ENCODE peak calls at places on chromosomes 5 and 9, in ten cellular contexts. One of them, this sample, is unnamed. For H3K36me3, the result is how much of the 10 kb centered on the place peaks cover.

GRCh38 chr9:101628173-101628572 is 33.4 kb upstream of the PPP3R2 start:
- DNase-seq in testis: no peak
- DNase-seq in transverse colon: no peak
- DNase-seq in heart left ventricle: no peak
- DNase-seq in prostate gland: no peak
- DNase-seq in sigmoid colon: no peak
- DNase-seq in HepG2: no peak
- DNase-seq in right lobe of liver: no peak
- DNase-seq in HCT116: no peak
- DNase-seq in ovary: no peak
- DNase-seq in this sample: no peak

GRCh38 chr9:110125207-110125751 is 82.7 kb downstream of the C9orf152 start:
- DNase-seq in HepG2: peak
- DNase-seq in HCT116: no peak
- DNase-seq in prostate gland: peak
- DNase-seq in ovary: peak
- DNase-seq in testis: peak
- DNase-seq in sigmoid colon: peak
- DNase-seq in right lobe of liver: peak
- DNase-seq in heart left ventricle: peak
- DNase-seq in transverse colon: peak
- DNase-seq in this sample: peak

GRCh38 chr9:75001719-75002421 is 26.2 kb downstream of the CARNMT1 start:
- DNase-seq in transverse colon: no peak
- DNase-seq in prostate gland: peak
- DNase-seq in HepG2: peak
- DNase-seq in ovary: no peak
- DNase-seq in right lobe of liver: no peak
- DNase-seq in HCT116: peak
- DNase-seq in heart left ventricle: no peak
- DNase-seq in testis: no peak
- DNase-seq in sigmoid colon: no peak
- DNase-seq in this sample: peak

GRCh38 chr5:9838906-9839305 is 208.8 kb upstream of the TAS2R1 start:
- DNase-seq in ovary: no peak
- DNase-seq in testis: no peak
- DNase-seq in HCT116: no peak
- DNase-seq in HepG2: no peak
- DNase-seq in transverse colon: no peak
- DNase-seq in prostate gland: no peak
- DNase-seq in heart left ventricle: no peak
- DNase-seq in right lobe of liver: no peak
- DNase-seq in sigmoid colon: no peak
- DNase-seq in this sample: no peak

GRCh38 chr9:114756920-114757319 is 48.9 kb downstream of the TNFSF15 start:
- DNase-seq in prostate gland: no peak
- DNase-seq in ovary: no peak
- DNase-seq in sigmoid colon: no peak
- DNase-seq in heart left ventricle: no peak
- DNase-seq in transverse colon: no peak
- DNase-seq in HCT116: no peak
- DNase-seq in right lobe of liver: no peak
- DNase-seq in testis: no peak
- DNase-seq in HepG2: no peak
- DNase-seq in this sample: no peak

GRCh38 chr9:81530846-81531245 is 158.5 kb downstream of the TLE1 start:
- DNase-seq in heart left ventricle: no peak
- DNase-seq in right lobe of liver: no peak
- DNase-seq in transverse colon: no peak
- DNase-seq in HepG2: no peak
- DNase-seq in HCT116: no peak
- DNase-seq in ovary: no peak
- DNase-seq in sigmoid colon: no peak
- DNase-seq in prostate gland: no peak
- DNase-seq in testis: no peak
- DNase-seq in this sample: no peak

GRCh38 chr9:32644698-32645097 is 9.2 kb upstream of the TAF1L start:
- DNase-seq in heart left ventricle: no peak
- DNase-seq in right lobe of liver: no peak
- DNase-seq in sigmoid colon: no peak
- DNase-seq in transverse colon: no peak
- DNase-seq in prostate gland: no peak
- DNase-seq in HepG2: no peak
- DNase-seq in HCT116: no peak
- DNase-seq in testis: peak
- DNase-seq in ovary: no peak
- DNase-seq in this sample: no peak

GRCh38 chr5:100175346-100175745 is 359.8 kb upstream of the FAM174A start:
- DNase-seq in transverse colon: no peak
- DNase-seq in ovary: no peak
- DNase-seq in right lobe of liver: no peak
- DNase-seq in testis: no peak
- DNase-seq in HCT116: no peak
- DNase-seq in HepG2: no peak
- DNase-seq in sigmoid colon: no peak
- DNase-seq in prostate gland: no peak
- DNase-seq in heart left ventricle: no peak
- DNase-seq in this sample: no peak

GRCh38 chr9:116944714-116945534 is 257.8 kb downstream of the TRIM32 start:
- DNase-seq in HepG2: no peak
- DNase-seq in testis: no peak
- DNase-seq in transverse colon: no peak
- DNase-seq in ovary: no peak
- DNase-seq in sigmoid colon: no peak
- DNase-seq in HCT116: no peak
- DNase-seq in heart left ventricle: no peak
- DNase-seq in right lobe of liver: no peak
- DNase-seq in prostate gland: no peak
- DNase-seq in this sample: no peak

GRCh38 chr5:83653669-83654068 is 67.0 kb downstream of the HAPLN1 start:
- DNase-seq in HepG2: no peak
- DNase-seq in prostate gland: no peak
- DNase-seq in testis: peak
- DNase-seq in HCT116: no peak
- DNase-seq in transverse colon: no peak
- DNase-seq in sigmoid colon: no peak
- DNase-seq in ovary: peak
- DNase-seq in heart left ventricle: no peak
- DNase-seq in right lobe of liver: no peak
- DNase-seq in this sample: no peak

GRCh38 chr5:179530069-179530998 is 20.0 kb upstream of the RUFY1 start:
- DNase-seq in testis: peak
- DNase-seq in prostate gland: no peak
- DNase-seq in sigmoid colon: peak
- DNase-seq in heart left ventricle: peak
- DNase-seq in HepG2: no peak
- DNase-seq in ovary: peak
- DNase-seq in transverse colon: peak
- DNase-seq in HCT116: no peak
- DNase-seq in right lobe of liver: peak
- DNase-seq in this sample: peak

GRCh38 chr9:86410281-86410680 is 56.1 kb upstream of the TUT7 start:
- DNase-seq in sigmoid colon: no peak
- DNase-seq in testis: no peak
- DNase-seq in right lobe of liver: no peak
- DNase-seq in prostate gland: no peak
- DNase-seq in ovary: no peak
- DNase-seq in HepG2: no peak
- DNase-seq in transverse colon: no peak
- DNase-seq in heart left ventricle: no peak
- DNase-seq in HCT116: no peak
- DNase-seq in this sample: no peak

GRCh38 chr9:33042528-33042927 is 17.5 kb downstream of the DNAJA1 start:
- DNase-seq in right lobe of liver: no peak
- DNase-seq in transverse colon: no peak
- DNase-seq in testis: no peak
- DNase-seq in HepG2: no peak
- DNase-seq in sigmoid colon: no peak
- DNase-seq in ovary: no peak
- DNase-seq in HCT116: no peak
- DNase-seq in prostate gland: no peak
- DNase-seq in heart left ventricle: no peak
- DNase-seq in this sample: no peak

GRCh38 chr5:127941646-127942045 is 141.9 kb upstream of the SLC12A2 start:
- DNase-seq in ovary: no peak
- DNase-seq in transverse colon: peak
- DNase-seq in testis: no peak
- DNase-seq in prostate gland: peak
- DNase-seq in HepG2: no peak
- DNase-seq in sigmoid colon: no peak
- DNase-seq in HCT116: no peak
- DNase-seq in heart left ventricle: no peak
- DNase-seq in right lobe of liver: no peak
- DNase-seq in this sample: no peak

GRCh38 chr5:8848997-8849585 is 696.8 kb downstream of the SEMA5A start:
- DNase-seq in HepG2: no peak
- DNase-seq in transverse colon: no peak
- DNase-seq in right lobe of liver: no peak
- DNase-seq in HCT116: no peak
- DNase-seq in sigmoid colon: no peak
- DNase-seq in heart left ventricle: no peak
- DNase-seq in ovary: no peak
- DNase-seq in prostate gland: no peak
- DNase-seq in testis: no peak
- DNase-seq in this sample: no peak

DNA sequence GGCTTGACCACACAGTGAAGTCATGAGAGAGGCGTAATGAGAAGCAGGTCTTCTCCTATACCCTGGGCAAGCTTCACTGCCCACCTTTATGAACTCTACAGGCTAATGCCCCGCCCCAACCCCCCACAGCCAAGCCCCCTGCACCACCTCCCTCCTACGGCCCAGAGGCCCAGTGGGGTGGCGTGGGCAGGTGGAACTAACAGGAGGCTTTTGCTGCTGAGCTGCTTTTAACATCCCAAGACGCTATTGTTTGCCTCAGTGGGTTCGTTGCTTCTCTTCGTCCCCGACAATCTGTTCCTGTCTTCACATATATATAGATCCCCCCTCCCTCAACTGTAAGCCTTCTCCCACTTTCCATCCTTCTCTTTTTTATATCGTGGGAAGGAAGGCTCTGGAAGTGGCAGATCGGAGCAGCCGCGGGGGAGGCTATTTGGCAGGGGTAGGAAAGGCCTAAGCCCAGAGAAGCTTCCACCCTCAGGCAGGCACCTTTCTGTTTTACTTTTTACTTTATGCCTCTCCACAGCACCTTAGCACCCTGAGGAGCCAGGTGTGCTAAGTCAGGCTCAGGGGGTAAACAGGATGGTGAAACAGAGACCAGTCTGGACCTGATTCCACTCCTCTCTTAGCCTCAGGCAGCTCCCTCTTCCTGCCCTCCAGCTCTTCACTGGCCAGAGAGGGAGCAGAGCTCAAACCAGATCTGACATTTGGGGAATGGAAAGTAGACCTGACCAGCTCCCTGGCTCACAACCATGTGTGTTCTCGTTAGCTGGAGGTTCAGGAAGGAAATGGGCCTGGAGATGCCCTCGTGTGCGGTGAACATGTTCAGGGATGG is 26.5 kb downstream of the CD74 start:
- DNase-seq in heart left ventricle: no peak
- DNase-seq in HCT116: no peak
- DNase-seq in testis: no peak
- DNase-seq in HepG2: no peak
- DNase-seq in sigmoid colon: no peak
- DNase-seq in transverse colon: no peak
- DNase-seq in right lobe of liver: no peak
- DNase-seq in ovary: no peak
- DNase-seq in prostate gland: no peak
- DNase-seq in this sample: no peak
- H3K36me3 ChIP-seq in heart left ventricle: half or more
- H3K36me3 ChIP-seq in HCT116: under half
- H3K36me3 ChIP-seq in testis: under half
- H3K36me3 ChIP-seq in HepG2: half or more
- H3K36me3 ChIP-seq in sigmoid colon: half or more
- H3K36me3 ChIP-seq in transverse colon: under half
- H3K36me3 ChIP-seq in right lobe of liver: half or more
- H3K36me3 ChIP-seq in ovary: under half
- H3K36me3 ChIP-seq in prostate gland: under half
- H3K36me3 ChIP-seq in this sample: under half

DNA sequence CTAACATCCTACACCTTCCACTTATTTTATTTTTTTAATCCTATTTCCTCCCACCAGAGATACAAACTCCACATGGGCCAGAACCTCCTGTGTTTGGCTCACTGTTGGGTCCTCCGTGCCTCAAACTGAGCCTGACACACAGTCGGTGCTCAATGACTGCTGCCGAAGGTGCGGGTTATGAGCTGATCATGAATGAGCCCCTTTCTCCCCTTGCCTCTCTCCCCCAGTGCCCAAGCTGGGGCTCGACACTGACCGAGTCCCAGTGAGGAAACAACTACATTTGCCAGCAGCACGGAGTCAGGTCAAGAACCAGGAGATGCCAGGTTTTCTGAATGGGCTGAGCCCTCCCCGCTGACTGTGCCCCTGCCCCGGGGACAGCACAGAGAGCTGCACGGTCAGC is 45.0 kb downstream of the SARDH start:
- DNase-seq in HepG2: no peak
- DNase-seq in sigmoid colon: no peak
- DNase-seq in testis: no peak
- DNase-seq in HCT116: no peak
- DNase-seq in transverse colon: no peak
- DNase-seq in heart left ventricle: peak
- DNase-seq in prostate gland: no peak
- DNase-seq in ovary: no peak
- DNase-seq in right lobe of liver: no peak
- DNase-seq in this sample: no peak
- TF ChIP-seq POLR2A in HepG2: no peak
- TF ChIP-seq POLR2A in sigmoid colon: no peak
- TF ChIP-seq POLR2A in testis: no peak
- TF ChIP-seq POLR2A in HCT116: no peak
- TF ChIP-seq POLR2A in transverse colon: no peak
- TF ChIP-seq POLR2A in heart left ventricle: no peak
- TF ChIP-seq POLR2A in prostate gland: no peak
- TF ChIP-seq POLR2A in ovary: no peak
- TF ChIP-seq POLR2A in right lobe of liver: no peak
- TF ChIP-seq POLR2A in this sample: no peak

DNA sequence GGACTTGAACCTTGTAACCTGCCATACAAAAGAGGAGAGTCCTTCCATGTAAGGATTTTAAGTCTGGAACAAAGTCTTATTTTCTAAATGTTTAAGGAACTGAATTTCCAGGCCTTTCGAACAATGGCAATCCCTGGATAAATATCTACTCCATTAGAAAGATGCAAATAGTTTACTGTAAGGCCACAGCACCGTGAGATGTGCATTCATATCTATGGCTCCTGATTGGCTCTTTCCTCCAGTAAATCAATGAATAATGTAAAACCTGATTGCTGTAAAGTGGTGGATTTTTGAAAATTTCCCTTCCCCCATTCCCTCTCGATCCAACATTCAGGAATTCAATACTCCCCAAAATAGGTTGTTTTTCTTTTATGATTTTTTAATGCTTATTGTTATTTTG is 211.6 kb downstream of the MEF2C start:
- DNase-seq in prostate gland: no peak
- DNase-seq in testis: no peak
- DNase-seq in right lobe of liver: no peak
- DNase-seq in transverse colon: no peak
- DNase-seq in sigmoid colon: no peak
- DNase-seq in heart left ventricle: no peak
- DNase-seq in HCT116: no peak
- DNase-seq in ovary: no peak
- DNase-seq in HepG2: no peak
- DNase-seq in this sample: no peak
- H3K4me3 ChIP-seq in prostate gland: no peak
- H3K4me3 ChIP-seq in testis: no peak
- H3K4me3 ChIP-seq in right lobe of liver: no peak
- H3K4me3 ChIP-seq in transverse colon: no peak
- H3K4me3 ChIP-seq in sigmoid colon: no peak
- H3K4me3 ChIP-seq in heart left ventricle: no peak
- H3K4me3 ChIP-seq in HCT116: no peak
- H3K4me3 ChIP-seq in ovary: no peak
- H3K4me3 ChIP-seq in HepG2: no peak
- H3K4me3 ChIP-seq in this sample: no peak

GRCh38 chr9:137212520-137212919 is 7.0 kb downstream of the NDOR1 start:
- DNase-seq in right lobe of liver: no peak
- DNase-seq in heart left ventricle: no peak
- DNase-seq in transverse colon: no peak
- DNase-seq in sigmoid colon: no peak
- DNase-seq in HCT116: no peak
- DNase-seq in HepG2: no peak
- DNase-seq in testis: no peak
- DNase-seq in prostate gland: no peak
- DNase-seq in ovary: no peak
- DNase-seq in this sample: no peak
- H3K36me3 ChIP-seq in right lobe of liver: under half
- H3K36me3 ChIP-seq in heart left ventricle: under half
- H3K36me3 ChIP-seq in transverse colon: under half
- H3K36me3 ChIP-seq in sigmoid colon: under half
- H3K36me3 ChIP-seq in HCT116: under half
- H3K36me3 ChIP-seq in HepG2: under half
- H3K36me3 ChIP-seq in testis: under half
- H3K36me3 ChIP-seq in prostate gland: under half
- H3K36me3 ChIP-seq in ovary: under half
- H3K36me3 ChIP-seq in this sample: under half

This sample was measured in uterus.